ENCODE peak calls at places on chromosome 5, in six cellular contexts. F is PC-3, E is GM23248, J is astrocyte, W is stomach, X is heart left ventricle. C is an unnamed sample. For H3K36me3, the result is how much of the 10 kb centered on the place peaks cover.

GRCh38 chr5:33939863-33940262 is 3.7 kb downstream of the RXFP3 start:
- DNase-seq in X (no peak), F (peak), J (peak), E (peak), W (no peak), C (no peak)

GRCh38 chr5:100890514-100891008 is 12.5 kb downstream of the ST8SIA4 start:
- DNase-seq in X (no peak), W (no peak), J (no peak), E (peak), F (peak), C (no peak)

GRCh38 chr5:131214828-131215227 is 44.1 kb downstream of the LYRM7 start:
- DNase-seq in J (no peak), F (no peak), W (no peak), E (no peak), X (no peak), C (no peak)

GRCh38 chr5:90055831-90056328 is 353.7 kb downstream of the CETN3 start:
- DNase-seq in X (no peak), W (no peak), F (peak), J (peak), E (peak), C (no peak)

GRCh38 chr5:148091991-148092964 is 28.5 kb downstream of the SPINK5 start:
- DNase-seq in X (no peak), E (no peak), W (no peak), F (no peak), J (peak), C (no peak)

GRCh38 chr5:150645070-150645700 is 4.7 kb downstream of the SYNPO start:
- DNase-seq in E (peak), J (peak), F (peak), W (no peak), X (peak), C (peak)

GRCh38 chr5:177446184-177447065 is at the start of gene PRR7:
- DNase-seq in F (peak), E (peak), X (peak), J (peak), W (peak), C (peak)

GRCh38 chr5:138913773-138914172 is 38.6 kb upstream of the LRRTM2 start:
- DNase-seq in E (no peak), W (no peak), F (no peak), J (no peak), X (no peak), C (no peak)

GRCh38 chr5:1320436-1321344 is 24.2 kb downstream of the CLPTM1L start:
- DNase-seq in J (no peak), X (no peak), F (no peak), E (no peak), W (no peak), C (no peak)

GRCh38 chr5:138352722-138353549 is 451 bp downstream of the KDM3B start:
- DNase-seq in J (peak), X (peak), W (peak), E (peak), F (peak), C (peak)

GRCh38 chr5:136028782-136029742 is at the start of gene TGFBI:
- DNase-seq in W (peak), F (peak), J (no peak), X (peak), E (peak), C (peak)

GRCh38 chr5:176994460-176995121 is 12.0 kb downstream of the UIMC1 start:
- DNase-seq in W (peak), J (peak), X (peak), F (no peak), E (no peak), C (no peak)

GRCh38 chr5:177429248-177430045 is 3.0 kb downstream of the GRK6 start:
- DNase-seq in E (no peak), X (peak), W (peak), F (no peak), J (no peak), C (peak)

GRCh38 chr5:11607944-11608343 is 296.3 kb downstream of the CTNND2 start:
- DNase-seq in X (no peak), F (no peak), W (no peak), E (no peak), J (peak), C (no peak)

GRCh38 chr5:160133071-160133917 is 14.0 kb upstream of the PWWP2A start:
- DNase-seq in J (peak), X (peak), F (no peak), E (peak), W (peak), C (no peak)

GRCh38 chr5:81800797-81801196 is 49.9 kb upstream of the SSBP2 start:
- DNase-seq in J (no peak), E (no peak), F (peak), W (no peak), X (no peak), C (no peak)

GRCh38 chr5:4042311-4042710 is 446.7 kb downstream of the IRX1 start:
- DNase-seq in J (no peak), F (no peak), E (no peak), W (no peak), X (no peak), C (no peak)

GRCh38 chr5:55416306-55416705 is 108.5 kb downstream of the MTREX start:
- DNase-seq in X (no peak), W (no peak), F (no peak), J (peak), E (peak), C (no peak)
- H3K36me3 ChIP-seq in X (under half), W (under half), F (under half), J (under half), E (under half), C (under half)

GRCh38 chr5:126878085-126878484 is 101.1 kb downstream of the LMNB1 start:
- DNase-seq in W (no peak), X (no peak), J (no peak), F (no peak), E (no peak), C (no peak)
- H3K36me3 ChIP-seq in W (under half), X (under half), J (under half), F (under half), E (under half), C (under half)

GRCh38 chr5:123871373-123871772 is 359.4 kb downstream of the CSNK1G3 start:
- DNase-seq in W (no peak), J (no peak), X (no peak), E (no peak), F (no peak), C (no peak)

GRCh38 chr5:123868267-123868666 is 356.3 kb downstream of the CSNK1G3 start:
- DNase-seq in X (no peak), F (no peak), E (no peak), J (no peak), W (no peak), C (no peak)

DNA sequence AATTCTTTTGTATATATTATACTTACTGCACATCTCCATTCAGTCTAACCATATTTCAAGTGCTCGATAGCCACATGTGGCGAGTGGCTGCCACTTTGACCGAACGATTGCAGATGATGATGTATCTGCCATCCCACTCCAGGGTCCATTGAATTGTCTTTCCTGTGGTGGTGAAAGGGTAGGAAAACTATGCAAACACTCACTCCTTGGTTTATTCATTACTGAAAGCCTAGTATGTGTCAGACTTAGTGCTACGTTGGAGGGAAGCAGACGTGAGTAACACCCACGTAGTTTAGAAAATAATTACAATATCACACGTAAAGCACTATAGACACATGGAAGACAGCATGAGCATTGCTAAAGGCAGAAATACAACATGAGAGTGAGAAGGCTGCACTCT is 353.7 kb downstream of the CSNK1G3 start:
- DNase-seq in W (no peak), J (peak), X (no peak), F (no peak), E (peak), C (no peak)
- H3K36me3 ChIP-seq in W (under half), J (under half), X (under half), F (under half), E (under half), C (under half)

GRCh38 chr5:113531760-113532159 is 18.3 kb downstream of the YTHDC2 start:
- DNase-seq in E (no peak), F (no peak), X (no peak), W (no peak), J (no peak), C (no peak)
- H3K36me3 ChIP-seq in E (under half), F (under half), X (under half), W (half or more), J (under half), C (half or more)

C was measured in MG63.